ENCODE peak calls at places on chromosomes 3 and 15, in six cellular contexts. F is A549; W is upper lobe of right lung; V is stimulated activated CD4-positive, alpha-beta T cell treated with anti-CD3 and anti-CD28 coated beads, Interleukin-12 subunit alpha, Interleukin-12 subunit beta, amount 100 ng/mL, for 4 hours; Y is stimulated activated CD8-positive, alpha-beta memory T cell treated with anti-CD3 and anti-CD28 coated beads, Interleukin-2, amount 100 ng/mL, for 1 hour; X is suprapubic skin. G is an unnamed sample.

GRCh38 chr3:156400735-156401134 is 154.2 kb downstream of the SSR3 start:
- DNase-seq in F (no peak), W (no peak), Y (no peak), V (no peak), X (no peak), G (no peak)

GRCh38 chr15:78906310-78906608 is 33.6 kb downstream of the MORF4L1 start:
- DNase-seq in V (no peak), Y (no peak), X (no peak), W (no peak), F (peak), G (no peak)

GRCh38 chr3:31399270-31399669 is 133.5 kb upstream of the STT3B start:
- DNase-seq in W (no peak), Y (no peak), F (no peak), V (no peak), X (no peak), G (no peak)

GRCh38 chr15:51970981-51971352 is 611 bp downstream of the LEO1 start:
- DNase-seq in V (no peak), X (no peak), F (no peak), Y (no peak), W (no peak), G (no peak)

GRCh38 chr3:131907809-131908208 is 127.0 kb downstream of the CPNE4 start:
- DNase-seq in V (no peak), X (no peak), Y (no peak), F (no peak), W (no peak), G (no peak)

GRCh38 chr3:171472552-171472951 is 12.3 kb upstream of the TNIK start:
- DNase-seq in W (no peak), Y (no peak), V (no peak), F (no peak), X (no peak), G (no peak)

GRCh38 chr3:18752273-18752934 is 327.3 kb upstream of the SATB1 start:
- DNase-seq in W (no peak), V (no peak), F (no peak), Y (no peak), X (no peak), G (no peak)

GRCh38 chr3:27905625-27906024 is 183.5 kb upstream of the EOMES start:
- DNase-seq in W (no peak), F (no peak), V (no peak), X (no peak), Y (peak), G (no peak)

GRCh38 chr15:85595804-85596536 is 198.8 kb downstream of the KLHL25 start:
- DNase-seq in V (no peak), Y (no peak), W (no peak), X (no peak), F (no peak), G (no peak)

GRCh38 chr3:169811606-169812123 is 1.0 kb upstream of the LRRIQ4 start:
- DNase-seq in V (no peak), X (no peak), Y (no peak), W (no peak), F (no peak), G (peak)

GRCh38 chr3:37546876-37547275 is 314.8 kb upstream of the CTDSPL start:
- DNase-seq in F (peak), Y (no peak), X (no peak), W (no peak), V (no peak), G (peak)

GRCh38 chr3:187958432-187959003 is 195.4 kb upstream of the LPP start:
- DNase-seq in X (no peak), V (peak), F (no peak), W (no peak), Y (peak), G (no peak)

GRCh38 chr3:12479919-12480425 is 4.3 kb upstream of the TSEN2 start:
- DNase-seq in X (no peak), W (no peak), F (peak), V (no peak), Y (no peak), G (peak)

GRCh38 chr15:45307230-45307924 is 55.3 kb downstream of the SLC28A2 start:
- DNase-seq in X (no peak), V (no peak), W (no peak), Y (no peak), F (peak), G (peak)

GRCh38 chr3:157360044-157360443 is 76.6 kb upstream of the PTX3 start:
- DNase-seq in F (peak), W (no peak), V (no peak), Y (no peak), X (no peak), G (no peak)

GRCh38 chr3:102630531-102630930 is 195.7 kb downstream of the ZPLD1 start:
- DNase-seq in F (no peak), V (no peak), W (no peak), X (no peak), Y (no peak), G (no peak)

GRCh38 chr3:42216302-42216701 is 49.7 kb downstream of the CCK start:
- DNase-seq in W (no peak), Y (no peak), X (no peak), F (no peak), V (no peak), G (no peak)

GRCh38 chr15:89898628-89899302 is 5.0 kb upstream of the AP3S2 start:
- DNase-seq in Y (no peak), V (peak), W (no peak), F (peak), X (no peak), G (peak)

GRCh38 chr15:86850939-86851338 is 771.3 kb downstream of the AGBL1 start:
- DNase-seq in V (no peak), F (no peak), X (no peak), Y (no peak), W (no peak), G (no peak)

GRCh38 chr3:4757056-4757948 is 221.9 kb upstream of the BHLHE40 start:
- DNase-seq in X (no peak), F (no peak), V (no peak), W (no peak), Y (no peak), G (peak)

GRCh38 chr15:50880651-50881114 is 27.8 kb upstream of the AP4E1 start:
- DNase-seq in V (no peak), F (no peak), X (no peak), Y (no peak), W (no peak), G (no peak)

GRCh38 chr3:24396338-24396737 is 98.3 kb downstream of the THRB start:
- DNase-seq in X (no peak), Y (no peak), F (no peak), V (no peak), W (no peak), G (no peak)

GRCh38 chr15:26697913-26698312 is 75.0 kb downstream of the GABRB3 start:
- DNase-seq in V (no peak), W (no peak), Y (no peak), X (no peak), F (no peak), G (no peak)

GRCh38 chr3:140244893-140245292 is 309.9 kb downstream of the CLSTN2 start:
- DNase-seq in V (no peak), W (no peak), F (no peak), Y (no peak), X (no peak), G (no peak)

GRCh38 chr3:101900316-101900715 is 51.0 kb downstream of the NFKBIZ start:
- DNase-seq in Y (no peak), V (no peak), W (no peak), F (no peak), X (no peak), G (no peak)

GRCh38 chr3:123877965-123878364 is 6.2 kb downstream of the MYLK start:
- DNase-seq in X (no peak), Y (no peak), F (no peak), V (no peak), W (no peak), G (no peak)

GRCh38 chr3:46921871-46922271 is 44.4 kb downstream of the PTH1R start:
- DNase-seq in X (peak), F (no peak), W (no peak), Y (no peak), V (no peak), G (no peak)

GRCh38 chr3:50617096-50617791 is at the start of gene MAPKAPK3:
- DNase-seq in V (peak), F (no peak), X (peak), W (peak), Y (no peak), G (peak)